ENCODE peak calls at places on chromosomes 6 and 20, in seven cellular contexts. O is H9, Q is neuronal stem cell, N is IMR-90, X is mesendoderm, G is H1, P is trophoblast cell. M is an unnamed sample.

GRCh38 chr20:62660768-62661167 is 18.5 kb downstream of the SLCO4A1 start:
- DNase-seq in O (no peak), Q (no peak), N (no peak), X (no peak), G (no peak), P (no peak), M (no peak)

GRCh38 chr6:30725713-30726505 is 5.8 kb downstream of the TUBB start:
- DNase-seq in O (peak), Q (no peak), N (peak), X (peak), G (peak), P (no peak), M (peak)

GRCh38 chr6:144581807-144582537 is 296.8 kb downstream of the UTRN start:
- DNase-seq in O (peak), Q (peak), N (peak), X (peak), G (no peak), P (peak), M (peak)

GRCh38 chr6:87154641-87155271 is 609 bp upstream of the ZNF292 start:
- DNase-seq in O (no peak), Q (no peak), N (peak), X (peak), G (no peak), P (peak), M (peak)

GRCh38 chr6:135162678-135163439 is 18.2 kb upstream of the MYB start:
- DNase-seq in O (peak), Q (peak), N (no peak), X (peak), G (peak), P (peak), M (peak)

GRCh38 chr6:124958759-124959354 is 3.4 kb upstream of the RNF217 start:
- DNase-seq in O (no peak), Q (no peak), N (peak), X (no peak), G (no peak), P (no peak), M (peak)

GRCh38 chr20:44526129-44526528 is 4.3 kb upstream of the SERINC3 start:
- DNase-seq in O (peak), Q (no peak), N (peak), X (peak), G (no peak), P (peak), M (no peak)

GRCh38 chr6:94323853-94324252 is 904.5 kb upstream of the EPHA7 start:
- DNase-seq in O (peak), Q (no peak), N (no peak), X (peak), G (no peak), P (no peak), M (peak)

GRCh38 chr6:88360203-88360797 is 194.2 kb upstream of the CNR1 start:
- DNase-seq in O (no peak), Q (no peak), N (no peak), X (no peak), G (no peak), P (peak), M (no peak)

GRCh38 chr20:59579404-59580207 is 24.7 kb upstream of the PHACTR3 start:
- DNase-seq in O (no peak), Q (no peak), N (no peak), X (no peak), G (no peak), P (no peak), M (no peak)

GRCh38 chr6:29976588-29977424 is 34.5 kb downstream of the HLA-A start:
- DNase-seq in O (peak), Q (peak), N (peak), X (peak), G (peak), P (peak), M (peak)

GRCh38 chr6:114764866-114765265 is 422.0 kb upstream of the HS3ST5 start:
- DNase-seq in O (no peak), Q (no peak), N (no peak), X (no peak), G (no peak), P (no peak), M (no peak)

GRCh38 chr6:110523461-110524021 is 47.1 kb upstream of the SLC22A16 start:
- DNase-seq in O (no peak), Q (no peak), N (no peak), X (no peak), G (no peak), P (no peak), M (peak)

GRCh38 chr20:35049776-35050352 is 42.7 kb downstream of the TRPC4AP start:
- DNase-seq in O (no peak), Q (peak), N (no peak), X (peak), G (no peak), P (no peak), M (peak)

GRCh38 chr20:23889775-23890187 is 10.2 kb upstream of the CST5 start:
- DNase-seq in O (peak), Q (peak), N (peak), X (peak), G (peak), P (peak), M (peak)

GRCh38 chr6:167153523-167153959 is 4.2 kb downstream of the GPR31 start:
- DNase-seq in O (no peak), Q (no peak), N (peak), X (no peak), G (no peak), P (peak), M (no peak)

GRCh38 chr6:118316796-118317384 is 231.2 kb upstream of the PLN start:
- DNase-seq in O (no peak), Q (no peak), N (no peak), X (no peak), G (no peak), P (no peak), M (no peak)

GRCh38 chr20:21280496-21281016 is 22.6 kb upstream of the XRN2 start:
- DNase-seq in O (no peak), Q (no peak), N (no peak), X (no peak), G (no peak), P (no peak), M (no peak)

GRCh38 chr6:89952696-89953095 is 58.4 kb downstream of the GJA10 start:
- DNase-seq in O (no peak), Q (no peak), N (peak), X (no peak), G (no peak), P (peak), M (peak)

GRCh38 chr6:107941627-107942026 is 16.4 kb downstream of the SEC63 start:
- DNase-seq in O (no peak), Q (no peak), N (no peak), X (peak), G (no peak), P (no peak), M (no peak)

GRCh38 chr6:166575190-166575589 is 11.3 kb downstream of the RAMACL start:
- DNase-seq in O (no peak), Q (no peak), N (no peak), X (no peak), G (no peak), P (no peak), M (no peak)

GRCh38 chr6:82243886-82244285 is 3.7 kb downstream of the IBTK start:
- DNase-seq in O (no peak), Q (no peak), N (no peak), X (no peak), G (no peak), P (no peak), M (no peak)

DNA sequence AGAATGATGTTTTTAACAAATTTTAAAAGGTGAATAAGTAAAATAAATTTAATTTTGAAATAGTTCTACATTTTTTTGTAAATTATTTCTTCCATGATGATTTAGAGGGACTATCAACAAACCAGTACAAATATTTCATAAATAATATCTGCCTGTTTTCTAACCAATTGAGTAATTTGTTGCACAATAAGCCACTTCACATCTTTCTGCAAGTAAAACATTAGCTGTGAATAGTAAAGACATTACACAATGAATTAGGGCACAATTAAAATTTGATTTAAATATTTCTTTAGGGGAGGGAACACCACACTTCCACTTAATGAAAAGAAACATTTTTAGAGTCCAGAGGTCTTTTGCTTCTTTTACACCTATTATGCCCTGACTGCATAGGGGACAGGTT is 118.4 kb upstream of the PTPRK start:
- DNase-seq in O (no peak), Q (no peak), N (no peak), X (no peak), G (no peak), P (no peak), M (no peak)
- H3K4ac ChIP-seq in O (no peak), Q (no peak), N (no peak), X (no peak), G (no peak), P (no peak), M (no peak)

GRCh38 chr6:5876076-5876475 is 130.6 kb downstream of the NRN1 start:
- DNase-seq in O (no peak), Q (no peak), N (no peak), X (no peak), G (no peak), P (no peak), M (no peak)

DNA sequence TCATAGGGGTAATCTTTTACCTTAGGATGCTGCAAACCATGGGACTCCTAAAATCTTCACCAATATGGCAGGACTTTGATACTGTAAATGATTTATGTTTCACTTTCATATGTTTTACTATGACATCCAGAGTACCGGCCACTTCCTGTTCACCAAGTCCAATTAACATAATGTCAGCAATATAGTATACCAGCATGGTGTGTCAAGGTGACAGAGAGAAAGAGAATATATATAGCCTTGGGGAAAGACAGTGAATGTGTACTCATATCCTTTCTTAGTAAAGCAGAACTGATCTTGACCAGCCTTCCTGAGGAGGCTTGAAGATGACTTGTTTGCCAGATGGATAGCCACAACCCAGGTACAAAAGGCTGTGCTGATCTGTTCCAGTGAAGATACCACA is 127.9 kb downstream of the NRN1 start:
- DNase-seq in O (no peak), Q (no peak), N (no peak), X (no peak), G (no peak), P (no peak), M (no peak)
- H2AK5ac ChIP-seq in O (no peak), Q (no peak), N (no peak), X (no peak), G (no peak), P (no peak), M (no peak)

DNA sequence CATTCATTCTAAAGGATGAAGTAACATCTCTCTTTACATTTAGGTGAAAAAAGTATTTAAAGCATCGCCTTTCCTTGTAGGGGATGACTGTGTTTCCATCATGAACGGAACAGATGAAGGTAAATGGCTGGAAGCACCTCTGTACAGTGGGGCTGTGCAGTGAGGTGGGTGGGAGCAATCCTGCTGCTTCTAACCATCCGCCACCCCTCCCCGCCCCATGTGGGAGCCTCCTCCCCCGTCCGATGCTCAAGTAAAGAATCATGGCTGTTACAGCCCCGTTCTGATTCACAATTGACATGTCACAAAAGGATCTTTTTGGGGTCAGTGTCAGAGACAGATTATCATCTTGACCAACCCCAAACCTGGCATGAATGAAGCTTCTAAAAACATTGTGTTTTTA is 19.3 kb downstream of the ENTPD6 start:
- DNase-seq in O (no peak), Q (no peak), N (no peak), X (no peak), G (no peak), P (no peak), M (no peak)
- H3K4ac ChIP-seq in O (no peak), Q (no peak), N (no peak), X (no peak), G (no peak), P (no peak), M (no peak)

DNA sequence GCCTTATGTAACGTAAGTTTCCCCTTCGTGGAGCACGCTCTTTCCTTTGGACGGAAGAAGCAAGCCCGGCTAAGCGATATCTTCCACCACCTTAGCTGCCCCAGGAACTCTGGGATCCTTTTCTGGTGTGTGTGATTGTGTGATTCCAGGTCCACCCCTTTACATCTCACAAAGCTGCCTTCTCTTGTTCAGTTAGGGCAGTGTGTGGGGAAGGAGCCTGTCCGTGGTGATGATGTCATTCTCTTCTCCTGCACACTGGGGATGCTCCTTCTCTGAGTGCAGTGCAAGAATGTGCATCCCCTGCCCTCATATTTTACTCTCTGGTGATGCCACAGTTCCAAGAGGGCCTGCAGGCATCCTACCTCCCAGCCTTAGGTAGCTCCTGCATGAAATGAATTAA is 30.3 kb downstream of the BNIP5 start:
- DNase-seq in O (no peak), Q (no peak), N (no peak), X (no peak), G (no peak), P (no peak), M (no peak)
- H2AK5ac ChIP-seq in O (no peak), Q (no peak), N (no peak), X (no peak), G (no peak), P (no peak), M (no peak)

GRCh38 chr6:92770540-92770939 is 648.8 kb downstream of the EPHA7 start:
- DNase-seq in O (no peak), Q (no peak), N (no peak), X (peak), G (no peak), P (no peak), M (no peak)
- H3K4ac ChIP-seq in O (no peak), Q (no peak), N (no peak), X (no peak), G (no peak), P (no peak), M (no peak)

DNA sequence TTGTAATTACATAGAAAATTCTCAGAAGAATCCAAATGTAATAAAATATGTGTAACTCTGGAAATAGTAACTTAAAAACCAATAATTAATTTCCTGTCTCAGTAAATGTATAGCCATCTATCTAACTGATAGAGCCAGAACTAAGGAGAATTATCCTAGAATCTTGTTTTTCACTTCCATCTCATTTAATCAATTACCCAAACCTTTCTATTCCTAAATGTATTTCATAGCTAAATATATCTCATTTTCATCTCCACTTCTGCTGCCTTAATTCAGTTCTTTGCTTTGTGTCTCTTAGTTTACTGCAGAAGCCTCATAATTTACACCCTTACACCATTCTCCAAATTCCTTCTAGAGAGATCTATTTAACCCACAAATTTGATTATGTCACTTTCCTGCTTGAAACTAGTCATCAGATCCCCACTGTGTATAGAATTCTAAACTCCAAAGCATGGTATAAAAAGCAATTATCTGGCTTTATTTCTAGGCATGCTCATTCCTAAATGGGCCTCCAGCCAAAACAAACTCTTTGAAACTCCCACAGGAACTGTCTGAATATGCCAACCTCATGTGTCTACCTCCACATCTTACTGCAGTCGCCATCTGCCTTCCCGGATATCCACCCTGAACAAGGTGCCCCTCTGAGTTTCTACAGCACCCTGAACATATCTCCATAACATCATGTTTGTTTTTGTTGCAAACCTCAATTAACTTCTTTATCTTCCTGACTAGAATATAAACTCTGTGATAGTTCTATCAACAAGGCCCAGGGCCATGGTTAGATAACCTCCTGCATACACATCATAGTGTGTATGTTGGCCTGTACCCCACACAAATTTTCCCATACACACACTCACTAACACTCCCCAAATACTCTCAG is 70.5 kb upstream of the ADTRP start:
- DNase-seq in O (no peak), Q (no peak), N (peak), X (no peak), G (no peak), P (no peak), M (no peak)
- H2AK5ac ChIP-seq in O (no peak), Q (no peak), N (peak), X (no peak), G (no peak), P (no peak), M (peak)

M was measured in mesenchymal stem cell.